ENCODE peak calls at places on chromosomes 2 and 18, in nine cellular contexts. G, W, Z, Q, K, A, O, D and T are unnamed samples.

GRCh38 chr2:74573747-74574562 is 19.4 kb downstream of the DOK1 start:
- DNase-seq in G (no peak), W (no peak), Z (no peak), Q (no peak), K (no peak), A (no peak), O (no peak), D (peak), T (no peak)

GRCh38 chr2:102141011-102141914 is 1.3 kb upstream of the IL1R1 start:
- DNase-seq in G (no peak), W (no peak), Z (no peak), Q (no peak), K (no peak), A (no peak), O (no peak), D (no peak), T (no peak)

GRCh38 chr2:3111267-3111666 is 266.4 kb downstream of the EIPR1 start:
- DNase-seq in G (no peak), W (no peak), Z (no peak), Q (no peak), K (no peak), A (no peak), O (no peak), D (no peak), T (no peak)

GRCh38 chr2:39127973-39128372 is 7.1 kb upstream of the SOS1 start:
- DNase-seq in G (peak), W (no peak), Z (no peak), Q (no peak), K (no peak), A (no peak), O (no peak), D (no peak), T (no peak)

GRCh38 chr2:5740853-5741252 is 48.7 kb downstream of the SOX11 start:
- DNase-seq in G (no peak), W (no peak), Z (no peak), Q (no peak), K (no peak), A (no peak), O (no peak), D (no peak), T (no peak)

GRCh38 chr2:104853926-104854506 is at the start of gene POU3F3:
- DNase-seq in G (no peak), W (no peak), Z (peak), Q (peak), K (peak), A (peak), O (no peak), D (peak), T (peak)

GRCh38 chr2:139909160-139909559 is 1129.0 kb upstream of the NXPH2 start:
- DNase-seq in G (no peak), W (no peak), Z (no peak), Q (no peak), K (no peak), A (no peak), O (no peak), D (no peak), T (no peak)

GRCh38 chr2:121567452-121567851 is 36.8 kb downstream of the RNU4ATAC start:
- DNase-seq in G (no peak), W (no peak), Z (no peak), Q (no peak), K (no peak), A (no peak), O (no peak), D (no peak), T (no peak)

GRCh38 chr2:23757686-23758433 is 169.1 kb downstream of the ATAD2B start:
- DNase-seq in G (no peak), W (no peak), Z (no peak), Q (no peak), K (peak), A (no peak), O (no peak), D (no peak), T (no peak)

GRCh38 chr2:230990131-230990898 is 5.6 kb upstream of the SPATA3 start:
- DNase-seq in G (no peak), W (no peak), Z (no peak), Q (no peak), K (no peak), A (no peak), O (no peak), D (no peak), T (no peak)

GRCh38 chr2:168427451-168427850 is 28.6 kb upstream of the CERS6 start:
- DNase-seq in G (no peak), W (no peak), Z (no peak), Q (no peak), K (peak), A (no peak), O (no peak), D (no peak), T (no peak)

GRCh38 chr2:239223330-239224248 is 177.2 kb downstream of the HDAC4 start:
- DNase-seq in G (no peak), W (no peak), Z (no peak), Q (peak), K (no peak), A (no peak), O (no peak), D (peak), T (no peak)

GRCh38 chr18:74445585-74445984 is 11.5 kb downstream of the DIPK1C start:
- DNase-seq in G (no peak), W (no peak), Z (no peak), Q (no peak), K (no peak), A (no peak), O (no peak), D (no peak), T (no peak)

GRCh38 chr2:85861180-85861579 is 27.6 kb downstream of the ST3GAL5 start:
- DNase-seq in G (no peak), W (peak), Z (no peak), Q (no peak), K (no peak), A (no peak), O (no peak), D (no peak), T (no peak)

GRCh38 chr2:236169151-236169721 is 1.1 kb upstream of the GBX2 start:
- DNase-seq in G (no peak), W (no peak), Z (no peak), Q (no peak), K (no peak), A (no peak), O (no peak), D (peak), T (peak)

GRCh38 chr2:104656496-104657310 is 197.2 kb upstream of the POU3F3 start:
- DNase-seq in G (no peak), W (no peak), Z (peak), Q (no peak), K (no peak), A (no peak), O (no peak), D (no peak), T (no peak)

GRCh38 chr2:71074893-71075292 is 6.4 kb downstream of the NAGK start:
- DNase-seq in G (no peak), W (no peak), Z (no peak), Q (no peak), K (no peak), A (no peak), O (no peak), D (no peak), T (no peak)

GRCh38 chr2:175600024-175600831 is 401.8 kb downstream of the LNPK start:
- DNase-seq in G (no peak), W (no peak), Z (no peak), Q (no peak), K (peak), A (no peak), O (no peak), D (no peak), T (peak)

GRCh38 chr2:45332094-45332493 is 279.0 kb downstream of the SRBD1 start:
- DNase-seq in G (no peak), W (no peak), Z (no peak), Q (no peak), K (no peak), A (no peak), O (no peak), D (no peak), T (no peak)

GRCh38 chr2:163157411-163157810 is 318.8 kb upstream of the KCNH7 start:
- DNase-seq in G (no peak), W (no peak), Z (no peak), Q (no peak), K (no peak), A (no peak), O (no peak), D (no peak), T (no peak)

GRCh38 chr2:177246000-177246399 is 18.5 kb downstream of the NFE2L2 start:
- DNase-seq in G (no peak), W (no peak), Z (no peak), Q (no peak), K (no peak), A (no peak), O (no peak), D (no peak), T (no peak)

GRCh38 chr2:49972699-49973098 is 818.4 kb upstream of the FSHR start:
- DNase-seq in G (no peak), W (no peak), Z (no peak), Q (peak), K (no peak), A (no peak), O (no peak), D (peak), T (peak)

GRCh38 chr2:224650815-224651439 is 65.2 kb downstream of the CCDC195 start:
- DNase-seq in G (no peak), W (peak), Z (peak), Q (no peak), K (peak), A (no peak), O (no peak), D (peak), T (no peak)

GRCh38 chr18:13451208-13451530 is 232.6 kb downstream of the LDLRAD4 start:
- DNase-seq in G (no peak), W (no peak), Z (no peak), Q (no peak), K (no peak), A (no peak), O (no peak), D (no peak), T (no peak)

GRCh38 chr2:160670618-160671017 is 177.0 kb upstream of the RBMS1 start:
- DNase-seq in G (no peak), W (no peak), Z (no peak), Q (no peak), K (no peak), A (no peak), O (no peak), D (no peak), T (no peak)

GRCh38 chr2:54052825-54053718 is 62.3 kb upstream of the ACYP2 start:
- DNase-seq in G (no peak), W (no peak), Z (no peak), Q (no peak), K (no peak), A (no peak), O (no peak), D (no peak), T (no peak)

GRCh38 chr18:77700051-77700450 is 450.4 kb downstream of the GALR1 start:
- DNase-seq in G (no peak), W (no peak), Z (no peak), Q (no peak), K (no peak), A (no peak), O (no peak), D (no peak), T (no peak)

GRCh38 chr18:70431203-70431624 is 142.4 kb downstream of the SOCS6 start:
- DNase-seq in G (no peak), W (no peak), Z (no peak), Q (no peak), K (peak), A (no peak), O (no peak), D (no peak), T (no peak)

GRCh38 chr2:129849559-129850160 is 129.8 kb upstream of the RAB6C start:
- DNase-seq in G (no peak), W (peak), Z (peak), Q (no peak), K (peak), A (no peak), O (no peak), D (peak), T (no peak)

GRCh38 chr2:123606631-123607030 is 418.5 kb upstream of the CNTNAP5 start:
- DNase-seq in G (no peak), W (no peak), Z (no peak), Q (no peak), K (no peak), A (no peak), O (no peak), D (no peak), T (no peak)

GRCh38 chr2:1750935-1751767 is 6.8 kb upstream of the PXDN start:
- DNase-seq in G (no peak), W (no peak), Z (peak), Q (peak), K (peak), A (peak), O (peak), D (peak), T (peak)

GRCh38 chr2:189880429-189880828 is 96.2 kb downstream of the PMS1 start:
- DNase-seq in G (no peak), W (no peak), Z (no peak), Q (no peak), K (no peak), A (no peak), O (no peak), D (no peak), T (no peak)

GRCh38 chr2:212520340-212520739 is 18.3 kb downstream of the ERBB4 start:
- DNase-seq in G (no peak), W (no peak), Z (no peak), Q (no peak), K (no peak), A (no peak), O (no peak), D (no peak), T (no peak)

GRCh38 chr18:46397174-46397573 is 259.8 kb downstream of the LOXHD1 start:
- DNase-seq in G (no peak), W (no peak), Z (no peak), Q (no peak), K (no peak), A (no peak), O (no peak), D (no peak), T (no peak)

GRCh38 chr2:10457846-10458563 is 9.9 kb upstream of the ODC1 start:
- DNase-seq in G (no peak), W (no peak), Z (no peak), Q (no peak), K (no peak), A (no peak), O (no peak), D (no peak), T (no peak)

GRCh38 chr2:21194828-21195227 is 71.1 kb downstream of the TDRD15 start:
- DNase-seq in G (no peak), W (no peak), Z (no peak), Q (no peak), K (no peak), A (no peak), O (no peak), D (peak), T (no peak)

GRCh38 chr18:69528439-69528838 is 127.8 kb downstream of the DOK6 start:
- DNase-seq in G (no peak), W (no peak), Z (no peak), Q (no peak), K (no peak), A (no peak), O (no peak), D (no peak), T (no peak)